ENCODE peak calls at places on chromosome 2, in nine cellular contexts. U is T-helper 2 cell, B is neural progenitor cell, S is amniotic epithelial cell, D is AG04449, Z is caudate nucleus, Y is NCI-H146, E is iPS DF 19.7, Q is amygdala. J is an unnamed sample.

GRCh38 chr2:240387669-240388358 is 47.6 kb upstream of the GPC1 start:
- DNase-seq in U (no peak), B (no peak), S (peak; percentile 93), D (peak; percentile 67), Z (no peak), Y (no peak), E (no peak), Q (peak; percentile 48), J (no peak)

GRCh38 chr2:128498086-128498485 is 179.4 kb upstream of the HS6ST1 start:
- DNase-seq in U (no peak), B (no peak), S (no peak), D (no peak), Z (no peak), Y (no peak), E (no peak), Q (no peak), J (no peak)

GRCh38 chr2:26765475-26766200 is 1.6 kb downstream of the SLC35F6 start:
- DNase-seq in U (no peak), B (no peak), S (no peak), D (no peak), Z (no peak), Y (no peak), E (no peak), Q (no peak), J (no peak)

GRCh38 chr2:165902929-165903328 is 50.6 kb downstream of the TTC21B start:
- DNase-seq in U (no peak), B (no peak), S (peak; percentile 7), D (no peak), Z (no peak), Y (no peak), E (no peak), Q (no peak), J (no peak)

GRCh38 chr2:119823734-119824334 is 64.1 kb downstream of the PTPN4 start:
- DNase-seq in U (no peak), B (peak; percentile 54), S (peak; percentile 46), D (peak; percentile 19), Z (no peak), Y (peak; percentile 22), E (no peak), Q (no peak), J (no peak)

GRCh38 chr2:239208470-239209180 is 192.2 kb downstream of the HDAC4 start:
- DNase-seq in U (no peak), B (no peak), S (no peak), D (no peak), Z (no peak), Y (peak; percentile 83), E (no peak), Q (no peak), J (no peak)

GRCh38 chr2:46704593-46704992 is 211.0 kb downstream of the MCFD2 start:
- DNase-seq in U (no peak), B (no peak), S (no peak), D (no peak), Z (no peak), Y (no peak), E (peak; percentile 83), Q (no peak), J (no peak)

GRCh38 chr2:46999857-47000678 is 84.5 kb upstream of the MCFD2 start:
- DNase-seq in U (no peak), B (no peak), S (no peak), D (no peak), Z (no peak), Y (no peak), E (no peak), Q (peak; percentile 59), J (no peak)

GRCh38 chr2:114231921-114232320 is 210.5 kb upstream of the DPP10 start:
- DNase-seq in U (no peak), B (no peak), S (no peak), D (no peak), Z (no peak), Y (no peak), E (no peak), Q (no peak), J (no peak)

GRCh38 chr2:222398446-222398885 is 25.9 kb upstream of the SGPP2 start:
- DNase-seq in U (no peak), B (no peak), S (no peak), D (no peak), Z (no peak), Y (peak; percentile 36), E (no peak), Q (no peak), J (no peak)

GRCh38 chr2:52141076-52141475 is 1109.1 kb upstream of the NRXN1 start:
- DNase-seq in U (no peak), B (no peak), S (no peak), D (no peak), Z (no peak), Y (no peak), E (no peak), Q (no peak), J (no peak)

GRCh38 chr2:174605687-174606086 is 8.1 kb upstream of the WIPF1 start:
- DNase-seq in U (no peak), B (no peak), S (peak; percentile 61), D (no peak), Z (no peak), Y (no peak), E (no peak), Q (no peak), J (no peak)

GRCh38 chr2:167183916-167184315 is 295.6 kb downstream of the XIRP2 start:
- DNase-seq in U (no peak), B (no peak), S (no peak), D (no peak), Z (no peak), Y (no peak), E (no peak), Q (no peak), J (no peak)

GRCh38 chr2:77169426-77169825 is 352.8 kb downstream of the LRRTM4 start:
- DNase-seq in U (no peak), B (no peak), S (no peak), D (no peak), Z (no peak), Y (no peak), E (no peak), Q (no peak), J (no peak)

GRCh38 chr2:198004173-198004572 is 199.8 kb downstream of the PLCL1 start:
- DNase-seq in U (no peak), B (no peak), S (peak; percentile 7), D (no peak), Z (no peak), Y (no peak), E (no peak), Q (no peak), J (no peak)

GRCh38 chr2:196171946-196172345 is 568 bp upstream of the STK17B start:
- DNase-seq in U (no peak), B (no peak), S (no peak), D (no peak), Z (no peak), Y (no peak), E (no peak), Q (no peak), J (no peak)

GRCh38 chr2:38152093-38152492 is 76.1 kb upstream of the CYP1B1 start:
- DNase-seq in U (no peak), B (no peak), S (no peak), D (no peak), Z (no peak), Y (no peak), E (no peak), Q (no peak), J (no peak)

GRCh38 chr2:86598966-86599365 is 24.7 kb downstream of the RNF103 start:
- DNase-seq in U (no peak), B (no peak), S (no peak), D (no peak), Z (no peak), Y (no peak), E (no peak), Q (no peak), J (no peak)

GRCh38 chr2:86291328-86291662 is 46.1 kb downstream of the REEP1 start:
- DNase-seq in U (no peak), B (no peak), S (no peak), D (no peak), Z (no peak), Y (no peak), E (no peak), Q (no peak), J (no peak)

GRCh38 chr2:186503827-186504606 is 18.0 kb downstream of the ZC3H15 start:
- DNase-seq in U (no peak), B (peak; percentile 13), S (peak; percentile 37), D (no peak), Z (no peak), Y (peak; percentile 4), E (no peak), Q (no peak), J (no peak)

GRCh38 chr2:232929303-232930123 is 59.4 kb downstream of the SNORC start:
- DNase-seq in U (no peak), B (no peak), S (no peak), D (no peak), Z (no peak), Y (no peak), E (no peak), Q (no peak), J (no peak)

GRCh38 chr2:190209579-190209978 is 110.0 kb downstream of the HIBCH start:
- DNase-seq in U (no peak), B (no peak), S (no peak), D (no peak), Z (no peak), Y (no peak), E (no peak), Q (no peak), J (no peak)

GRCh38 chr2:182904844-182905243 is 38.4 kb upstream of the FRZB start:
- DNase-seq in U (no peak), B (no peak), S (no peak), D (no peak), Z (no peak), Y (no peak), E (no peak), Q (no peak), J (no peak)

GRCh38 chr2:240584486-240585031 is 2.0 kb upstream of the CAPN10 start:
- DNase-seq in U (no peak), B (peak; percentile 12), S (peak; percentile 42), D (no peak), Z (no peak), Y (no peak), E (no peak), Q (no peak), J (no peak)